ENCODE peak calls at places on chromosome 1, in five cellular contexts. J is A549, Y is tibial nerve, P is lower leg skin, Z is GM12892. V is an unnamed sample.
A peak's percentile ranks its signal among the peaks of the same experiment; 100 is the strongest.

GRCh38 chr1:241870290-241870689 is 22.3 kb downstream of the EXO1 start:
- DNase-seq in J (no peak), P (no peak), Y (no peak), Z (no peak), V (no peak)

GRCh38 chr1:111563619-111564018 is 56.0 kb upstream of the RAP1A start:
- DNase-seq in P (no peak), Z (no peak), Y (no peak), J (peak; percentile 12), V (no peak)

GRCh38 chr1:243587285-243587684 is 262.8 kb downstream of the AKT3 start:
- DNase-seq in Z (no peak), J (no peak), P (no peak), Y (no peak), V (no peak)

GRCh38 chr1:53074313-53075154 is 12.5 kb downstream of the PODN start:
- DNase-seq in Z (no peak), P (no peak), J (no peak), Y (no peak), V (no peak)

GRCh38 chr1:11707621-11708276 is 16.2 kb downstream of the DRAXIN start:
- DNase-seq in Z (no peak), Y (no peak), J (no peak), P (no peak), V (no peak)

GRCh38 chr1:8629241-8630091 is 188.0 kb downstream of the RERE start:
- DNase-seq in Z (peak; percentile 17), J (no peak), P (no peak), Y (no peak), V (no peak)

GRCh38 chr1:117606608-117607261 is 887 bp downstream of the TENT5C start:
- DNase-seq in P (no peak), Y (peak; percentile 37), J (no peak), Z (no peak), V (peak; percentile 35)

GRCh38 chr1:5575396-5576110 is 416.7 kb downstream of the NPHP4 start:
- DNase-seq in J (no peak), Y (no peak), P (no peak), Z (no peak), V (no peak)

GRCh38 chr1:68495532-68495931 is 1.4 kb downstream of the DEPDC1 start:
- DNase-seq in P (no peak), J (no peak), Y (no peak), Z (no peak), V (no peak)

GRCh38 chr1:178690496-178690895 is 34.5 kb upstream of the RALGPS2 start:
- DNase-seq in J (no peak), Y (no peak), P (no peak), Z (no peak), V (no peak)

GRCh38 chr1:46519209-46519608 is 29.6 kb downstream of the DMBX1 start:
- DNase-seq in Y (no peak), J (no peak), P (no peak), Z (no peak), V (no peak)

GRCh38 chr1:188359315-188359714 is 1530.6 kb downstream of the PLA2G4A start:
- DNase-seq in Y (no peak), P (no peak), Z (no peak), J (no peak), V (no peak)

GRCh38 chr1:230323686-230324085 is 102.4 kb downstream of the PGBD5 start:
- DNase-seq in Y (no peak), J (no peak), P (no peak), Z (no peak), V (no peak)

GRCh38 chr1:85202092-85202863 is 1.5 kb upstream of the SYDE2 start:
- DNase-seq in Z (no peak), P (no peak), Y (no peak), J (no peak), V (no peak)

GRCh38 chr1:85199667-85200366 is 999 bp downstream of the SYDE2 start:
- DNase-seq in J (no peak), Z (no peak), Y (no peak), P (no peak), V (no peak)

GRCh38 chr1:85201340-85202091 is 700 bp upstream of the SYDE2 start:
- DNase-seq in P (peak; percentile 49), Y (peak; percentile 46), Z (peak; percentile 54), J (peak; percentile 58), V (peak; percentile 24)

GRCh38 chr1:85200367-85200869 is 398 bp downstream of the SYDE2 start:
- DNase-seq in Y (no peak), J (peak; percentile 28), P (peak; percentile 22), Z (no peak), V (peak; percentile 17)

DNA sequence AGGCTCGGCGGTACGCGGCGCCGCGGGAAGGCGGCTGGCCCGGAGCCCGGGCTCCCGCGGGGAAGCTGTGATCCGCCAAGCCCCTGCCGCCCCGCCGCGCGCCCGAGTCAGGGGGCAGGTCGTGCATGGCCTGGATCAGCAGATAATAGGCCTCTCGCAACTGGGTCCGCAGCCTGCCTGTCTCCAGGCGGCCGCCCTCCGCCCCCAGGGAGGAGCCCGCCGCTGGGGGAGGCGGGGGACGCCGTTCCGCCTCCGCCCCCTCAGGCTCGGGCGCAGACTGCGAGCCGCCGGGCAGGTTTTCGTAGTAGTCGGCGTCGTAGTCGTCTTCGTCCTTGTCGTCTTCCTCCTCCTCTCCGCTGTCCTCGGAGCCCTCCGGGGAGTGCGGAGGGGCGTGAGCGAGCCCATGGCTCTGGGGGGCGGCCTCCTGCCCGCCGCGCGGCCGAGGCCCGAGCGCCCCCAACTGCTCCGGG is at the start of gene SYDE2:
- DNase-seq in Z (peak; percentile 69), P (peak; percentile 51), Y (peak; percentile 15), J (peak; percentile 75), V (peak; percentile 38)
- TF ChIP-seq POLR2A in Z (peak; percentile 50), P (no peak), Y (no peak), J (no peak), V (peak; percentile 60)

DNA sequence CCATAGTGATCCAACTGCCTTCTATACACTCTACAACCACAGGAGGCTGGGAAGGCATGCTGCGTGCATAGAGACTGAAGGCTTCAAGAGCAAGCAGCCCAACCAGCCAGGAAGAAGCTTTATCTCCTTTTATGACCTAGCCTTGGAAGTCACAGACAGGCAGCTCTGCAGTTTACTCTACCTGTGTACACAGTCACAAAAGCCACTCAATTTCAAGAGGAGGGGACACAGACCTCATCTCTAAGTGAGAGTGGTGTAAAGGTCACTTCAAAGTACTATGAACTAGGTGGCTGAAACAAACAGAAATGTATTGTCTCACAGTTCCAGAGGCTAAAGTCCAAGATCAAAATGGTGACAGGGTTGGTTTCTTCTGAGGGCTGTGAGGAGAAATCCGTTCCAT is 69.6 kb upstream of the GJB5 start:
- DNase-seq in Y (no peak), J (no peak), P (no peak), Z (no peak), V (no peak)
- TF ChIP-seq POLR2A in Y (no peak), J (no peak), P (no peak), Z (no peak), V (no peak)

DNA sequence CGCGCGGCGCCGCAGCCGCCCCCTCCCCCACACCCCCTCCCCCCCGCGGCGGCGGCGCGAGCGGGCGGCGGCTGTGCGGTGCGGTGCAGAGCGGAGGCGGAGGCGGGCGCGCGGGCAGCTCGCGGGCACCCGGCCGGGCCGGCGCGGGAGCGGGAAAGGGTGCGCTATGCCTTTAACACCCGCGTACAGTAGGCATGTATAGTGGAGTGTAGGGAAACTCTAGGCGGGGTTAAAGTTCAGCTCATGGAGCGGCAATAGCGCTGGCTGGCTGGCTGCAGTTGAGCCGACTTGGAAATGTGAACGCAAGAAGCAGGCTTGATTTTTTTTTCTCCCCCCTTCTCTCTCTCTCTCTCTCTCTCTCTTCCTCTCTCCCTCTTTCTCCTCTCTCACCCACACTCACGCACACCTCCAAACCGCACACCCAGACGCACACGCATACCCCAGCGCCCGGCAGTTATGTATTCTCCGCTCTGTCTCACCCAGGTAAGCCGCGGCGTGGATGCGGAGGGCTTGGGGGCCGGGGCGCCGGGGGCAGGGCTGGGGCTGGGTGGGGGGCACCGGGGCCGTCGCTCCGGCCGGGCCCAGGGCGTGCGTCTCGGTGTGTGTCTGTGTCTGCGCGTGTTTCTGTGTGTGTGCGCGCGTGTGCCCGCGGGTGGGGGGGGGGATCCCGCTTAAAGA is at the start of gene NFIA:
- DNase-seq in J (peak; percentile 86), P (peak; percentile 66), Y (peak; percentile 56), Z (no peak), V (peak; percentile 69)
- TF ChIP-seq POLR2A in J (peak; percentile 27), P (no peak), Y (no peak), Z (no peak), V (peak; percentile 54)

DNA sequence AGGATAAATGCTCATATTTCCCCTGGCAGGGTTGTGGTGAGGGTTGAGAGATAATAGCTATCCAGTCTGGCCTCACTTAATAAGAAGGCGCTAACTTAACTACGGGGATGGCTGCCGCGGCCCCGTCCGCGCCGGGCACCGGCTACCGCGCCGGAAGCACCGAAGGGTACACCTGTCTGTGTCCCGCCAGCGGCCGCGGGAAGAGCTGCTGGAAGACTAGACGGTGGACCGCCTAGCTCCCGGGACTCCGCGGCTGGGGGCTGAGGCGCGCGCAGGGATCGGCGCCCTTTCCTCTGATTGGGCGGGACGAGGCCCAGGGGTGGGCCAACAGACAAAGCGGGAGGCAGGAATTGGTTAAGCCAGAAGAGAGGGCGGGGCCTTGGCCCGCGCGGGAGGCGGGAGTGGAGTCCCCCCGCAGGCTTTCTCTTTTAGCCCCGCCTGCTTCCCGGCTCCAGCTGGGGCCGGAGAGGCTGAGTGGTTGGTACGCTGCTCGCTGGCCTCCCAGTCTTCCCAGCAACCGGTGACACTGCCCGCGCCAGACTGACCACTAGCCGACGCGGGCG is at the start of gene ZNF672:
- DNase-seq in P (peak; percentile 98), Z (peak; percentile 91), Y (peak; percentile 95), J (peak; percentile 97), V (peak; percentile 98)
- TF ChIP-seq POLR2A in P (no peak), Z (peak; percentile 72), Y (no peak), J (peak; percentile 87), V (no peak)

DNA sequence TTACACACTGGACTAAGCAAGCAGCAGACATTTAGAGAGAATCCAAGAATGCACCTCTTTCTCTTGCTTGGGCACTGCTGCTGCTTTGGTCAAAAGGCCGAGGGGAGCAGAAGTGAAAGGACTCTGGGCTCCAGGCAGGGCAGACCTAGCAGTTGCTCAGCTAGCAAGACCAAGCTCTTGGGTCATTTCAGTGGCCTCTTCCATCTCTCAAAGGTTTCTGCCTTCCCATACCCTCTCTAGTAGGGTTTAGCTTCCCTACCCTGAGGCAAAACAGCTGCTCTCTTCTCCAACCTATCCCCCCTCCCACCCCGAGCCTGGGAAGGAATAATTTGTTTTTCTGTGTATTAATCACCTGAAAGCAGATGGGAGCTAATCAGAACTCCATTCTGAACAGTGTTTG is 25.8 kb downstream of the TFAP2E start:
- DNase-seq in J (no peak), Y (no peak), Z (no peak), P (no peak), V (no peak)
- TF ChIP-seq POLR2A in J (no peak), Y (no peak), Z (no peak), P (no peak), V (no peak)

GRCh38 chr1:16205891-16206546 is 6.4 kb downstream of the ARHGEF19 start:
- DNase-seq in Z (no peak), P (no peak), J (peak; percentile 10), Y (no peak), V (no peak)
- TF ChIP-seq POLR2A in Z (no peak), P (no peak), J (no peak), Y (no peak), V (no peak)

GRCh38 chr1:151008244-151009205 is at the start of gene PRUNE1:
- DNase-seq in Z (peak; percentile 96), P (peak; percentile 95), J (peak; percentile 97), Y (peak; percentile 88), V (peak; percentile 93)
- TF ChIP-seq POLR2A in Z (peak; percentile 62), P (no peak), J (peak; percentile 19), Y (peak; percentile 38), V (peak; percentile 65)

GRCh38 chr1:16625497-16626408 is 12.4 kb upstream of the NBPF1 start:
- DNase-seq in J (no peak), Y (no peak), P (no peak), Z (no peak), V (peak; percentile 21)
- TF ChIP-seq POLR2A in J (no peak), Y (no peak), P (no peak), Z (no peak), V (no peak)

V was measured in gastrocnemius medialis.